ENCODE peak calls at places on chromosomes 12 and 14, in five cellular contexts. D, R, U, I and M are unnamed samples.

GRCh38 chr12:109772622-109773321 is 59.1 kb downstream of the FAM222A start:
- DNase-seq in I (no peak), R (no peak), U (no peak), D (no peak), M (no peak)

GRCh38 chr14:104688755-104689619 is at the start of gene INF2:
- DNase-seq in D (peak), U (peak), R (no peak), I (no peak), M (peak)

GRCh38 chr12:121825041-121825523 is 21.3 kb downstream of the SETD1B start:
- DNase-seq in R (no peak), I (no peak), U (no peak), D (no peak), M (no peak)

GRCh38 chr14:98816718-98817117 is 455.3 kb downstream of the BCL11B start:
- DNase-seq in D (no peak), I (no peak), U (no peak), R (no peak), M (no peak)

GRCh38 chr12:97109441-97109840 is 202.4 kb downstream of the NEDD1 start:
- DNase-seq in R (no peak), U (no peak), D (no peak), I (no peak), M (no peak)

GRCh38 chr12:14560904-14561574 is 6.6 kb downstream of the PLBD1 start:
- DNase-seq in I (no peak), U (no peak), R (no peak), D (no peak), M (no peak)

GRCh38 chr14:75254381-75254821 is 24.2 kb upstream of the FOS start:
- DNase-seq in I (no peak), U (no peak), D (no peak), R (no peak), M (no peak)

GRCh38 chr14:103271189-103271588 is 62.8 kb upstream of the EIF5 start:
- DNase-seq in R (no peak), U (no peak), I (no peak), D (no peak), M (no peak)

GRCh38 chr12:21330682-21331253 is 3.9 kb downstream of the SLCO1A2 start:
- DNase-seq in I (peak), U (no peak), R (no peak), D (no peak), M (no peak)

GRCh38 chr14:39055786-39056474 is 47.1 kb downstream of the SEC23A start:
- DNase-seq in D (no peak), R (no peak), U (no peak), I (peak), M (no peak)

GRCh38 chr14:59425322-59425945 is 39.7 kb downstream of the GPR135 start:
- DNase-seq in I (no peak), U (no peak), R (no peak), D (no peak), M (no peak)

GRCh38 chr14:51004801-51005526 is 60.7 kb upstream of the PYGL start:
- DNase-seq in I (no peak), D (peak), R (no peak), U (no peak), M (no peak)

GRCh38 chr12:65300679-65301349 is 22.3 kb downstream of the MSRB3 start:
- DNase-seq in R (no peak), U (no peak), D (peak), I (peak), M (peak)

GRCh38 chr14:89650077-89650978 is 233.3 kb upstream of the FOXN3 start:
- DNase-seq in I (no peak), D (no peak), U (no peak), R (no peak), M (no peak)

GRCh38 chr14:65042731-65043372 is 56.2 kb downstream of the FNTB start:
- DNase-seq in D (no peak), R (peak), U (no peak), I (no peak), M (peak)
- TF ChIP-seq ZBTB33 in D (no peak), R (no peak), U (no peak), I (no peak), M (no peak)

GRCh38 chr12:112424126-112424525 is 5.4 kb downstream of the PTPN11 start:
- DNase-seq in R (no peak), I (no peak), U (no peak), D (no peak), M (no peak)
- TF ChIP-seq ZBTB33 in R (no peak), I (no peak), U (no peak), D (no peak), M (no peak)

GRCh38 chr12:2264622-2265306 is 212.0 kb downstream of the CACNA1C start:
- DNase-seq in R (no peak), I (no peak), U (no peak), D (no peak), M (no peak)

GRCh38 chr12:2267624-2268477 is 215.1 kb downstream of the CACNA1C start:
- DNase-seq in R (no peak), U (no peak), I (no peak), D (no peak), M (no peak)

GRCh38 chr12:2268478-2269286 is 215.9 kb downstream of the CACNA1C start:
- DNase-seq in U (no peak), I (no peak), R (no peak), D (no peak), M (no peak)

GRCh38 chr12:2265461-2266167 is 212.8 kb downstream of the CACNA1C start:
- DNase-seq in I (no peak), R (no peak), U (peak), D (no peak), M (no peak)

GRCh38 chr12:2266666-2267623 is 214.2 kb downstream of the CACNA1C start:
- DNase-seq in I (no peak), R (no peak), U (no peak), D (peak), M (no peak)
- TF ChIP-seq ZBTB33 in I (no peak), R (no peak), U (no peak), D (no peak), M (no peak)

DNA sequence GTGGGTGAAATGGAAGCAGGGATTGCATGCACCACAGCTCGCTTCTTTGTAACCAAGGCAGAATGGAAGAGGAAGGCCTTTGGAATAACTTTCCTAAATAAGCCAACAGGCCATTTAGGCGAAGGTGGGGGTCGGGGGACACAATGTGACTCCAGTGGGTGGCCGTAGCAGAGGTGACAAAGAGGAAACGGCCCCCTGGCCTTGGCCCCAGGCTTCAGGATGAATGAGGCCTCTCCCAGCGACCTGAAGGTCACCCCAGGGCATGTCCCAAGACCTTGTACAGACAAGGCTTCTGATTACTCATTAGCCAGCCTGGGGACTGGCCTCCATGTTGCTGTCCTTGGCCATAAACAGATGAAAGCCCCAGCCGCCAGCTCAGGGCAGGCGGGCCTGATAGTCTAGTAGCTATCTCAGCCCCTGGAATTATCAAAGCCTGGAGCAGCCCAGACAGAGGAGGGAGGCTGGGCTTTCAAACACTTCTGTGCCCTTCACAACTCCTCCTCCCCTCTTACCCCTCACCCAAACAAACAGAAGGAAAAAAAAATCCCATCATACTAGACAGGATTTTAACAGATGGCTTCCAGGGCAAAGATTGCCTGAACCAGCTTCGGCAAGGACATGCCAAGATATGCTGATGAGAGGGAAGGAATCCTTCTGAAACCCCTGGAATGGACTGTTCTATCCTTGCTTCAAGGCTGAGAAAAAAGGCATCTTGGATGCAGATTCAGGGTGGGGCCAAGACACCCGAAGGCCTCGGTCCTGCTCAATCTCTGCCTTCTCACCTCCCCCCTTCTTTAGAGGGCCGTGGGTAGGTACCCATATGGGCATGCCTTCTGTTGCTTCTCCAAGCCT is 142.3 kb upstream of the PARP11 start:
- DNase-seq in D (peak), U (no peak), R (no peak), I (no peak), M (no peak)
- TF ChIP-seq ZBTB33 in D (peak), U (no peak), R (no peak), I (no peak), M (no peak)